ENCODE peak calls at places on chromosome 5, in eight cellular contexts. S is heart right ventricle; P is left lung; U is CD4-positive, alpha-beta memory T cell; T is H9; E is fibroblast of lung; Q is endodermal cell; N is A549. O is an unnamed sample.

GRCh38 chr5:115355095-115355494 is 58.6 kb upstream of the CCDC112 start:
- DNase-seq in N (no peak), E (no peak), Q (no peak), U (no peak), P (no peak), T (no peak), S (no peak), O (no peak)

GRCh38 chr5:38666668-38667498 is 110.4 kb upstream of the LIFR start:
- DNase-seq in P (peak; percentile 42), E (peak; percentile 52), N (peak; percentile 43), U (no peak), S (peak; percentile 44), Q (peak; percentile 71), T (peak; percentile 46), O (peak; percentile 42)

GRCh38 chr5:132060501-132061161 is at the start of gene IL3:
- DNase-seq in Q (peak; percentile 27), P (peak; percentile 21), S (no peak), U (no peak), T (peak; percentile 23), N (no peak), E (no peak), O (peak; percentile 16)

GRCh38 chr5:164013077-164013670 is 507.8 kb downstream of the MAT2B start:
- DNase-seq in N (peak; percentile 11), Q (peak; percentile 85), E (peak; percentile 63), P (no peak), T (peak; percentile 43), U (peak; percentile 11), S (no peak), O (peak; percentile 61)

GRCh38 chr5:38463634-38464521 is 92.6 kb downstream of the LIFR start:
- DNase-seq in Q (no peak), E (peak; percentile 96), U (no peak), S (no peak), T (no peak), N (peak; percentile 57), P (no peak), O (peak; percentile 47)

GRCh38 chr5:72194846-72195245 is 87.6 kb downstream of the MAP1B start:
- DNase-seq in Q (no peak), N (no peak), P (no peak), T (no peak), U (peak; percentile 42), S (no peak), E (peak; percentile 24), O (no peak)

GRCh38 chr5:34915139-34915855 is at the start of the genes BRIX1 and RAD1:
- DNase-seq in N (peak; percentile 86), U (peak; percentile 93), T (peak; percentile 96), E (peak; percentile 98), S (peak; percentile 95), P (peak; percentile 98), Q (peak; percentile 99), O (peak; percentile 96)

GRCh38 chr5:423233-423565 is 19.8 kb upstream of the EXOC3 start:
- DNase-seq in Q (no peak), P (no peak), E (no peak), S (no peak), T (no peak), U (no peak), N (no peak), O (no peak)

GRCh38 chr5:57324888-57325287 is 151.0 kb downstream of the GPBP1 start:
- DNase-seq in N (no peak), E (peak; percentile 44), U (no peak), S (no peak), T (no peak), Q (peak; percentile 80), P (peak; percentile 50), O (no peak)

GRCh38 chr5:164181604-164182003 is 676.2 kb downstream of the MAT2B start:
- DNase-seq in S (no peak), T (no peak), P (no peak), Q (no peak), E (no peak), U (no peak), N (no peak), O (no peak)

GRCh38 chr5:91280062-91280941 is 102.8 kb downstream of the ARRDC3 start:
- DNase-seq in T (peak; percentile 95), Q (peak; percentile 97), P (peak; percentile 95), S (peak; percentile 94), U (peak; percentile 77), E (peak; percentile 97), N (peak; percentile 95), O (peak; percentile 97)

GRCh38 chr5:176438959-176439757 is 9.0 kb upstream of the FAF2 start:
- DNase-seq in U (no peak), E (peak; percentile 76), S (no peak), T (no peak), Q (peak; percentile 55), N (no peak), P (no peak), O (no peak)

GRCh38 chr5:116847960-116848359 is 273.3 kb upstream of the SEMA6A start:
- DNase-seq in Q (no peak), T (no peak), U (no peak), P (no peak), E (no peak), N (no peak), S (no peak), O (no peak)

DNA sequence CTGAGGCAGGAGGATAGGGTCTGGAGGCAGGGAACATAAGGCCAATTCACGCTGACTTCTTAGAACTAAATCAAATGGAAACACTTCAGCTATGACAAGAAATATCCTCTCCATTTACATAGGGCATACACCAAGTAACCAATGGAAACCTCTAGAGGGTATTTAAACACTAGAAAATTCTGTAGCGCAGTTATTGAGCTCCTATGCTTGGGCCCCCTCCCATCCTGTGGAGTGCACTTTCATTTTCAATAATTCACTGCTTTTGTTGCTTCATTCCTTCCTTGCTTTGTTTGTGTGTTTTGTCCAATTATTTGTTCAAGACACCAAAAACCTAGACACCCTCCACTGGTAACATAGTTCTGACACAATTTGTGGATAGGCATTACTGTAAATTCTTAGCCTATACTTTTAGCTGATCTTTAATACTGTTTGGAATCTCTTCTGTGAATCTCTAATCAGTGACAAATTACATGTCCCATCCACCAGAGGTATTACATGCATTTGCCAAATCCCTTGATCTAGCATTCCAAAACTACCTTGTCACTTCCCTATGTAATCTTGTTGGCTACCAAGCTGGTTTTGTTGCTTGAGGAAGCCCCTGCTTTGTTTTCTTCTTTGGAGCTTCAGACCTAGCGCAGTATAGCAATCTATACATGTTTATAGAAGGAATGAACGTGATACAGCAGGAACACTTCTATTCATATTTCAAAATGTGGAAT is 61.6 kb downstream of the ST8SIA4 start:
- DNase-seq in S (no peak), P (no peak), U (no peak), T (no peak), N (no peak), E (peak; percentile 60), Q (no peak), O (no peak)
- H3K27ac ChIP-seq in S (peak overlapping the region; percentile 56), P (peak overlapping the region; percentile 35), U (peak overlapping the region; percentile 33), T (no peak overlapping the region), N (peak overlapping the region; percentile 66), E (no peak overlapping the region), Q (no peak overlapping the region), O (no peak overlapping the region)

GRCh38 chr5:172175263-172175719 is 12.7 kb downstream of the STK10 start:
- DNase-seq in E (no peak), P (peak; percentile 83), U (peak; percentile 89), T (no peak), Q (no peak), S (peak; percentile 65), N (no peak), O (peak; percentile 43)

GRCh38 chr5:172179032-172179989 is 8.7 kb downstream of the STK10 start:
- DNase-seq in Q (no peak), N (no peak), S (no peak), P (no peak), T (peak; percentile 57), E (peak; percentile 71), U (peak; percentile 66), O (no peak)

GRCh38 chr5:172177232-172177631 is 10.8 kb downstream of the STK10 start:
- DNase-seq in S (no peak), U (no peak), N (no peak), P (no peak), E (no peak), Q (no peak), T (no peak), O (no peak)

GRCh38 chr5:172180936-172181335 is 7.1 kb downstream of the STK10 start:
- DNase-seq in Q (no peak), N (no peak), E (no peak), P (no peak), U (peak; percentile 72), T (no peak), S (no peak), O (no peak)

GRCh38 chr5:172178301-172179031 is 9.6 kb downstream of the STK10 start:
- DNase-seq in N (no peak), E (no peak), U (no peak), S (no peak), T (no peak), P (no peak), Q (no peak), O (no peak)
- H3K4me1 ChIP-seq in N (no peaks in the 10 kb centered on the region), E (no peaks in the 10 kb centered on the region), U (peaks cover 89% of the 10 kb centered on the region), S (peaks cover 12% of the 10 kb centered on the region), T (peaks cover 10% of the 10 kb centered on the region), P (peaks cover 8% of the 10 kb centered on the region), Q (no peaks in the 10 kb centered on the region), O (no peaks in the 10 kb centered on the region)

GRCh38 chr5:96189987-96190386 is 228.3 kb upstream of the ELL2 start:
- DNase-seq in T (no peak), P (no peak), Q (no peak), N (no peak), E (no peak), U (no peak), S (no peak), O (no peak)
- H3K27ac ChIP-seq in T (no peak overlapping the region), P (no peak overlapping the region), Q (no peak overlapping the region), N (peak overlapping the region; percentile 9), E (no peak overlapping the region), U (no peak overlapping the region), S (no peak overlapping the region), O (no peak overlapping the region)

GRCh38 chr5:56270058-56270457 is 36.9 kb upstream of the ANKRD55 start:
- DNase-seq in T (no peak), U (no peak), Q (no peak), P (no peak), E (no peak), N (no peak), S (no peak), O (no peak)

GRCh38 chr5:56270568-56271392 is 37.6 kb upstream of the ANKRD55 start:
- DNase-seq in U (peak; percentile 65), S (peak; percentile 80), E (peak; percentile 67), Q (peak; percentile 94), T (peak; percentile 85), N (peak; percentile 63), P (peak; percentile 83), O (peak; percentile 81)

GRCh38 chr5:56277573-56277972 is 44.4 kb upstream of the ANKRD55 start:
- DNase-seq in E (no peak), P (no peak), Q (no peak), T (no peak), U (no peak), N (no peak), S (no peak), O (no peak)

GRCh38 chr5:56272765-56273164 is 39.6 kb upstream of the ANKRD55 start:
- DNase-seq in Q (no peak), S (no peak), N (no peak), U (no peak), P (no peak), E (no peak), T (no peak), O (no peak)

DNA sequence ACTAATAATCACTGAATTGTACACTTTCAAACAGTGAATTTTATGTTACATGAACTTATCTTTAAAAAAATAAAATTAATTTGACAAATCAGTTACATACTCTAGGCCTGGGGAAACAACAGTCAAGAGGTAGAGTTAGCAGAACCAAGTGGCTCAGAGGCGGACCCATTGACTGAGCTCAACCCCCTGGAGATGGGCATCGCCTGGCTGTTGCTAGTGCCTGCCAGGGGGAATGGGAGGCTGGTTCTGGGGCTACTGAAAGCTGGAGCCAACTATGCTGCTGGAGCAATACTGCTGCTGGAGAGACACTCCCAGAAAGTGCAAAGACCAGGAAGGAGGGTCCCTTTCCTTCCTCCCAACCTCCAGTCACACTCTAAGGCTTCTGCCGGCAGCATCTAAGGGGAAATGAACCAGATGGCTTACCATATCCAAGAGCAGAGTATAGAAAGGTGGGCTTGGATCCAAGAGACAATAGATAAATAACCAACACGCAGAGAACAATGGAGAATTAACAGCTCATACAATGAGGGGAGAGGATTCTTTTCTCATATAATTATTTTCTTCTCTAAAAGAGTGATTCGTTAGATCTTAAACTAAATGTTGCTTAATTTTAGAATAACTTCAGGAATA is 40.4 kb upstream of the ANKRD55 start:
- DNase-seq in Q (no peak), S (no peak), U (no peak), N (no peak), E (no peak), T (no peak), P (no peak), O (no peak)
- H3K4me1 ChIP-seq in Q (no peaks in the 10 kb centered on the region), S (no peaks in the 10 kb centered on the region), U (peaks cover 13% of the 10 kb centered on the region), N (peaks cover 18% of the 10 kb centered on the region), E (peaks cover 4% of the 10 kb centered on the region), T (no peaks in the 10 kb centered on the region), P (peaks cover 4% of the 10 kb centered on the region), O (no peaks in the 10 kb centered on the region)

O was measured in adrenal gland.